ENCODE peak calls at places on chromosomes 16 and 17, in nine cellular contexts. One of them, this sample, is unnamed.

GRCh38 chr17:40440166-40440565 is 3.1 kb upstream of the IGFBP4 start:
- DNase-seq in Peyer's patch: no peak
- DNase-seq in T-helper 2 cell: no peak
- DNase-seq in AG04450: no peak
- DNase-seq in NCI-H1092 treated with DMSO at 0.1 percent for 48 hours: no peak
- DNase-seq in D721Med: no peak
- DNase-seq in breast epithelium: no peak
- DNase-seq in A549: no peak
- DNase-seq in heart left ventricle: no peak
- DNase-seq in this sample: no peak

GRCh38 chr16:86227041-86227440 is 283.3 kb upstream of the FOXF1 start:
- DNase-seq in heart left ventricle: no peak
- DNase-seq in breast epithelium: peak; percentile 45
- DNase-seq in A549: no peak
- DNase-seq in NCI-H1092 treated with DMSO at 0.1 percent for 48 hours: no peak
- DNase-seq in AG04450: no peak
- DNase-seq in T-helper 2 cell: no peak
- DNase-seq in D721Med: no peak
- DNase-seq in Peyer's patch: peak; percentile 22
- DNase-seq in this sample: no peak

GRCh38 chr17:19361975-19362292 is 589 bp downstream of the B9D1 start:
- DNase-seq in D721Med: no peak
- DNase-seq in heart left ventricle: no peak
- DNase-seq in A549: peak; percentile 40
- DNase-seq in T-helper 2 cell: no peak
- DNase-seq in breast epithelium: no peak
- DNase-seq in AG04450: no peak
- DNase-seq in Peyer's patch: no peak
- DNase-seq in NCI-H1092 treated with DMSO at 0.1 percent for 48 hours: no peak
- DNase-seq in this sample: no peak

GRCh38 chr17:17836818-17837379 is at the start of gene SREBF1:
- DNase-seq in T-helper 2 cell: peak; percentile 70
- DNase-seq in A549: peak; percentile 80
- DNase-seq in NCI-H1092 treated with DMSO at 0.1 percent for 48 hours: no peak
- DNase-seq in Peyer's patch: peak; percentile 81
- DNase-seq in heart left ventricle: peak; percentile 71
- DNase-seq in breast epithelium: no peak
- DNase-seq in D721Med: peak; percentile 88
- DNase-seq in AG04450: no peak
- DNase-seq in this sample: no peak

GRCh38 chr16:87534751-87535150 is 41.9 kb upstream of the ZCCHC14 start:
- DNase-seq in Peyer's patch: no peak
- DNase-seq in heart left ventricle: no peak
- DNase-seq in D721Med: no peak
- DNase-seq in A549: no peak
- DNase-seq in breast epithelium: no peak
- DNase-seq in NCI-H1092 treated with DMSO at 0.1 percent for 48 hours: no peak
- DNase-seq in T-helper 2 cell: no peak
- DNase-seq in AG04450: no peak
- DNase-seq in this sample: no peak

GRCh38 chr16:53045554-53046250 is 7.0 kb downstream of the CHD9NB start:
- DNase-seq in T-helper 2 cell: no peak
- DNase-seq in heart left ventricle: no peak
- DNase-seq in A549: no peak
- DNase-seq in Peyer's patch: no peak
- DNase-seq in NCI-H1092 treated with DMSO at 0.1 percent for 48 hours: no peak
- DNase-seq in D721Med: no peak
- DNase-seq in breast epithelium: no peak
- DNase-seq in AG04450: no peak
- DNase-seq in this sample: no peak

GRCh38 chr17:2724783-2725164 is 13.2 kb upstream of the CLUH start:
- DNase-seq in A549: peak; percentile 85
- DNase-seq in T-helper 2 cell: peak; percentile 69
- DNase-seq in Peyer's patch: peak; percentile 78
- DNase-seq in D721Med: no peak
- DNase-seq in breast epithelium: no peak
- DNase-seq in AG04450: no peak
- DNase-seq in NCI-H1092 treated with DMSO at 0.1 percent for 48 hours: no peak
- DNase-seq in heart left ventricle: peak; percentile 53
- DNase-seq in this sample: no peak

GRCh38 chr17:16496820-16497489 is 5.0 kb upstream of the LRRC75A start:
- DNase-seq in A549: no peak
- DNase-seq in Peyer's patch: no peak
- DNase-seq in heart left ventricle: no peak
- DNase-seq in T-helper 2 cell: no peak
- DNase-seq in D721Med: no peak
- DNase-seq in NCI-H1092 treated with DMSO at 0.1 percent for 48 hours: no peak
- DNase-seq in AG04450: no peak
- DNase-seq in breast epithelium: no peak
- DNase-seq in this sample: no peak

GRCh38 chr17:61155590-61156181 is 244.0 kb upstream of the TBX2 start:
- DNase-seq in breast epithelium: no peak
- DNase-seq in AG04450: no peak
- DNase-seq in D721Med: no peak
- DNase-seq in NCI-H1092 treated with DMSO at 0.1 percent for 48 hours: no peak
- DNase-seq in A549: peak; percentile 28
- DNase-seq in T-helper 2 cell: no peak
- DNase-seq in Peyer's patch: no peak
- DNase-seq in heart left ventricle: no peak
- DNase-seq in this sample: no peak

GRCh38 chr16:35908942-35909341 is 2449.5 kb downstream of the TP53TG3F start:
- DNase-seq in A549: peak; percentile 4
- DNase-seq in D721Med: no peak
- DNase-seq in breast epithelium: no peak
- DNase-seq in heart left ventricle: no peak
- DNase-seq in NCI-H1092 treated with DMSO at 0.1 percent for 48 hours: no peak
- DNase-seq in AG04450: no peak
- DNase-seq in Peyer's patch: no peak
- DNase-seq in T-helper 2 cell: no peak
- DNase-seq in this sample: no peak

GRCh38 chr17:63156986-63157385 is 191.0 kb downstream of the TANC2 start:
- DNase-seq in AG04450: no peak
- DNase-seq in D721Med: no peak
- DNase-seq in breast epithelium: no peak
- DNase-seq in heart left ventricle: no peak
- DNase-seq in A549: no peak
- DNase-seq in T-helper 2 cell: no peak
- DNase-seq in Peyer's patch: no peak
- DNase-seq in NCI-H1092 treated with DMSO at 0.1 percent for 48 hours: no peak
- DNase-seq in this sample: no peak

GRCh38 chr17:7841622-7842379 is 7.8 kb downstream of the KDM6B start:
- DNase-seq in breast epithelium: peak; percentile 92
- DNase-seq in AG04450: peak; percentile 62
- DNase-seq in T-helper 2 cell: peak; percentile 80
- DNase-seq in heart left ventricle: peak; percentile 94
- DNase-seq in Peyer's patch: peak; percentile 95
- DNase-seq in A549: peak; percentile 92
- DNase-seq in D721Med: peak; percentile 73
- DNase-seq in NCI-H1092 treated with DMSO at 0.1 percent for 48 hours: peak; percentile 86
- DNase-seq in this sample: peak; percentile 94

GRCh38 chr16:48498761-48499600 is 111.0 kb downstream of the N4BP1 start:
- DNase-seq in NCI-H1092 treated with DMSO at 0.1 percent for 48 hours: no peak
- DNase-seq in D721Med: no peak
- DNase-seq in Peyer's patch: no peak
- DNase-seq in breast epithelium: no peak
- DNase-seq in A549: peak; percentile 54
- DNase-seq in heart left ventricle: peak; percentile 50
- DNase-seq in AG04450: no peak
- DNase-seq in T-helper 2 cell: no peak
- DNase-seq in this sample: no peak

GRCh38 chr16:66908116-66908515 is 10.6 kb downstream of the CDH16 start:
- DNase-seq in T-helper 2 cell: no peak
- DNase-seq in breast epithelium: no peak
- DNase-seq in Peyer's patch: peak; percentile 27
- DNase-seq in D721Med: no peak
- DNase-seq in NCI-H1092 treated with DMSO at 0.1 percent for 48 hours: no peak
- DNase-seq in AG04450: no peak
- DNase-seq in A549: no peak
- DNase-seq in heart left ventricle: no peak
- DNase-seq in this sample: no peak

GRCh38 chr17:17681744-17682292 is 560 bp downstream of the RAI1 start:
- DNase-seq in A549: peak; percentile 46
- DNase-seq in D721Med: no peak
- DNase-seq in T-helper 2 cell: peak; percentile 62
- DNase-seq in heart left ventricle: peak; percentile 58
- DNase-seq in breast epithelium: no peak
- DNase-seq in NCI-H1092 treated with DMSO at 0.1 percent for 48 hours: peak; percentile 25
- DNase-seq in AG04450: no peak
- DNase-seq in Peyer's patch: peak; percentile 77
- DNase-seq in this sample: peak; percentile 82

GRCh38 chr16:58020628-58021521 is 4.7 kb upstream of the MMP15 start:
- DNase-seq in NCI-H1092 treated with DMSO at 0.1 percent for 48 hours: peak; percentile 51
- DNase-seq in D721Med: no peak
- DNase-seq in Peyer's patch: peak; percentile 74
- DNase-seq in A549: peak; percentile 48
- DNase-seq in T-helper 2 cell: peak; percentile 66
- DNase-seq in AG04450: no peak
- DNase-seq in heart left ventricle: peak; percentile 70
- DNase-seq in breast epithelium: no peak
- DNase-seq in this sample: peak; percentile 44

GRCh38 chr17:7656958-7657715 is 6.4 kb downstream of the ATP1B2 start:
- DNase-seq in NCI-H1092 treated with DMSO at 0.1 percent for 48 hours: no peak
- DNase-seq in AG04450: no peak
- DNase-seq in heart left ventricle: peak; percentile 80
- DNase-seq in D721Med: no peak
- DNase-seq in T-helper 2 cell: no peak
- DNase-seq in Peyer's patch: no peak
- DNase-seq in A549: peak; percentile 36
- DNase-seq in breast epithelium: no peak
- DNase-seq in this sample: no peak

GRCh38 chr16:89009343-89010209 is 32.6 kb upstream of the CBFA2T3 start:
- DNase-seq in A549: no peak
- DNase-seq in Peyer's patch: no peak
- DNase-seq in NCI-H1092 treated with DMSO at 0.1 percent for 48 hours: no peak
- DNase-seq in T-helper 2 cell: peak; percentile 22
- DNase-seq in breast epithelium: no peak
- DNase-seq in AG04450: no peak
- DNase-seq in D721Med: no peak
- DNase-seq in heart left ventricle: no peak
- DNase-seq in this sample: peak; percentile 18

This sample was measured in pancreas.